ENCODE peak calls at places on chromosomes 16 and 17, in five cellular contexts. G is transverse colon, E is tibial nerve, N is sigmoid colon, K is A549. Y is an unnamed sample.

GRCh38 chr16:27798241-27798640 is 248.3 kb downstream of the KATNIP start:
- DNase-seq in K (no peak), E (no peak), G (no peak), N (no peak), Y (no peak)

GRCh38 chr16:89357460-89357859 is 132.9 kb downstream of the ANKRD11 start:
- DNase-seq in K (no peak), G (no peak), E (no peak), N (no peak), Y (no peak)

GRCh38 chr17:56173958-56174357 is 20.7 kb downstream of the ANKFN1 start:
- DNase-seq in K (no peak), G (no peak), E (no peak), N (no peak), Y (no peak)

GRCh38 chr17:79792371-79792871 is 4.5 kb downstream of the CBX8 start:
- DNase-seq in E (no peak), K (peak), G (no peak), N (no peak), Y (no peak)

GRCh38 chr16:49189286-49189685 is 92.4 kb downstream of the CBLN1 start:
- DNase-seq in G (no peak), K (no peak), E (no peak), N (no peak), Y (no peak)

GRCh38 chr16:79415983-79416641 is 184.4 kb downstream of the MAF start:
- DNase-seq in G (no peak), N (no peak), K (no peak), E (no peak), Y (no peak)

GRCh38 chr16:19130852-19131808 is 17.4 kb downstream of the ITPRIPL2 start:
- DNase-seq in K (no peak), G (no peak), E (no peak), N (peak), Y (no peak)

GRCh38 chr16:6447046-6447445 is 885.6 kb upstream of the RBFOX1 start:
- DNase-seq in N (no peak), E (no peak), K (no peak), G (no peak), Y (no peak)

GRCh38 chr16:10325783-10326543 is 59.9 kb upstream of the ATF7IP2 start:
- DNase-seq in G (no peak), K (no peak), N (no peak), E (no peak), Y (no peak)

GRCh38 chr17:9918804-9919352 is 13.8 kb upstream of the RCVRN start:
- DNase-seq in K (no peak), G (no peak), N (no peak), E (no peak), Y (no peak)

GRCh38 chr17:80195671-80196529 is 24.2 kb downstream of the SGSH start:
- DNase-seq in E (no peak), G (no peak), K (no peak), N (no peak), Y (no peak)

GRCh38 chr16:30535106-30535776 is 583 bp upstream of the ZNF747 start:
- DNase-seq in G (no peak), N (no peak), K (no peak), E (no peak), Y (no peak)

GRCh38 chr16:27353853-27354252 is 40.1 kb downstream of the IL4R start:
- DNase-seq in G (no peak), E (no peak), N (no peak), K (no peak), Y (no peak)

GRCh38 chr17:28811594-28812135 is 30.9 kb downstream of the FAM222B start:
- DNase-seq in N (peak), K (peak), E (no peak), G (peak), Y (no peak)

GRCh38 chr16:10828851-10829331 is 10.3 kb upstream of the TVP23A start:
- DNase-seq in N (peak), G (peak), K (no peak), E (peak), Y (peak)

GRCh38 chr17:72136692-72137550 is 16.1 kb downstream of the SOX9 start:
- DNase-seq in E (no peak), K (peak), N (no peak), G (no peak), Y (no peak)

GRCh38 chr17:57243171-57243622 is 13.1 kb upstream of the MSI2 start:
- DNase-seq in N (peak), K (peak), G (peak), E (peak), Y (peak)

GRCh38 chr17:60223456-60223855 is 73.7 kb downstream of the CA4 start:
- DNase-seq in N (no peak), K (no peak), E (no peak), G (no peak), Y (no peak)

GRCh38 chr17:81241648-81242420 is 2.7 kb downstream of the NDUFAF8 start:
- DNase-seq in N (no peak), K (peak), E (no peak), G (peak), Y (peak)

GRCh38 chr16:59180083-59180476 is 446.0 kb upstream of the GOT2 start:
- DNase-seq in K (peak), N (no peak), G (no peak), E (no peak), Y (no peak)
- TF ChIP-seq EP300 in K (peak), N (no peak), G (no peak), E (no peak), Y (no peak)

GRCh38 chr16:12758031-12758669 is 45.5 kb downstream of the CPPED1 start:
- DNase-seq in E (no peak), K (no peak), N (no peak), G (no peak), Y (no peak)
- TF ChIP-seq EP300 in E (no peak), K (no peak), N (no peak), G (no peak), Y (no peak)

DNA sequence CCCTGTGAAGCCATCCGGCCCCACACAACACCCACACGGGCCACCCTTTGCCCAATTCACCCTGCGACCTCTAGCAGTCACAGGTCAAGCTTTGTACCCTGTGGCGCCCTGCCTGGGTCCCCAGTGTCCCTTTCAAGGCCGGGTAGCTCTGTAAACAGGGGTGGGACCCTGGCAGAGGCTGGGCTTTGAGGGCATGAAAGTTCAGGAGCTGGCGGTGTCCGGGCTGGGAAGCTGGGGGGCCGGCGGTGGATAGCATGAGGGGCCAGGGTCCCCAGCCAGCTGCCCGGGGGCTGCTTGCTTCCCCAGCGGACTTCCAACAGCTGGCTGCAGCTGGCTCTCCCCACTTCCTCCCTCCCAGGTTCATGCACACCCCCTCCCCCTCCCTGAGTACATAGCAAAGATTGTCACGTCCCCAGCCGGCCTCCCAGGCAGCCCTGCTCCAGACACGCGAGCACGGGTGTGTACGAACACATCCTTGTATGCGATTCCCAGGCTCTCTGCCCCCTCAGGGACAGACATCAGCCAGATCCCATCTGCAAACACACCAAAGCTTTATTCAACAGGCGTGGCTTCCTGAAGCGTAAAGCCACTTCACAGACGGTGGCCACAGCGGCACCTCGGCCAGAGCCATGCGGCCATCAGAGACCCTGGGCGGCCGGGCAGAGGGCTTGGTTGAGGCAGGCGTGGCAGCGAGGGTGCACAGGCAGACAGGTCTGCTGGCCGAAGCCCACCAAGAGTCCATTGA is 8.2 kb downstream of the NTHL1 start:
- DNase-seq in E (peak), K (peak), N (peak), G (peak), Y (peak)
- TF ChIP-seq EP300 in E (no peak), K (no peak), N (no peak), G (no peak), Y (no peak)

GRCh38 chr17:40500190-40500589 is 1.2 kb downstream of the TNS4 start:
- DNase-seq in K (no peak), N (no peak), E (no peak), G (no peak), Y (no peak)
- TF ChIP-seq EP300 in K (no peak), N (no peak), E (no peak), G (no peak), Y (no peak)

GRCh38 chr17:40139566-40140058 is 725 bp upstream of the CASC3 start:
- DNase-seq in N (no peak), K (no peak), G (peak), E (no peak), Y (no peak)
- TF ChIP-seq EP300 in N (no peak), K (no peak), G (no peak), E (no peak), Y (no peak)

DNA sequence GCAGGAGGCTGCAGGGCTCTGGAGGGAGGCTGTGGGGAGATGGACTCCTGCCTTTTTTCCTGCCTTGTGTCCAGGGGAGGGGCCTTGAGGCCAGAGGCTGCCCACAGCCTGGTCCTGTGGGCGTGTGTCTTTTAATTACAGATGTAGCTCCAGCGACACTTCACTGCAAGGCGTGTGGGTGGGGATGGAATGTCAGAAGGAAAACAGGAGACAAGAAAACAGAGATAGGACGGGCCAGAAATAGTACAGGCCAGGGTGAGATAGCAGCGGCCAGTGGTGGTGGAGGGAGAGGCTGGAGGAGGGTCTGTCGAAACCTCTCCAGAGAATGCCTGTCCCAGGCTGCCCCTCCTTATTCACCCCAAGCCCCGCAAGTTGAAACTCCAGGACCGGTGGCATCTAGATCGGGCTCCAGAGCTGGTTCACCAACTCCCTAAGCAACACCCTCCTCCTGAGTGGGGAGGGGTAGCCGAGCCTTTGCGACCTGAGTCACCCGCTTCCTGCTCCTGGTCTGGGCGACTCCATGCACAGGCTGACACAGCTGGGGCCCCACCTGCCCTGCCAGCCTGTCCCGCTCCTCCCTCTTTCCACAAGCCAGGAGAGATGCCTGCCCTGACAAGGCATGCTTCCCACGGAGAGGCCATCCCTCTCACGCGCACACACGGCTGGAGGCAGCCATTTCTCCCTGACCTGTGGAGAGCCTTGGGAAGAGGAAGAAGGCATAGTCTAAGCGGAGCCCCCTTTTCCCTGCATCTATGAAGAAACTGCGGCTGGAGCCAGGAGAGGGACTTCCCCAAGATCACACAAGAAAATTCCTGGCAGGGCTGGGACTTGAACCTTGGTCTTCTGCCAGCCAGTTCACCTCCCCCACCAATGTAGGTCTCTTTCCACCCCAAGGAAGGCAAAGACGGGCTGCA is 6.6 kb upstream of the JUP start:
- DNase-seq in K (peak), E (no peak), G (peak), N (no peak), Y (peak)
- TF ChIP-seq EP300 in K (no peak), E (no peak), G (no peak), N (no peak), Y (no peak)

GRCh38 chr16:51542856-51543510 is 391.9 kb upstream of the SALL1 start:
- DNase-seq in K (no peak), E (no peak), G (no peak), N (no peak), Y (no peak)
- TF ChIP-seq EP300 in K (no peak), E (no peak), G (no peak), N (no peak), Y (no peak)

DNA sequence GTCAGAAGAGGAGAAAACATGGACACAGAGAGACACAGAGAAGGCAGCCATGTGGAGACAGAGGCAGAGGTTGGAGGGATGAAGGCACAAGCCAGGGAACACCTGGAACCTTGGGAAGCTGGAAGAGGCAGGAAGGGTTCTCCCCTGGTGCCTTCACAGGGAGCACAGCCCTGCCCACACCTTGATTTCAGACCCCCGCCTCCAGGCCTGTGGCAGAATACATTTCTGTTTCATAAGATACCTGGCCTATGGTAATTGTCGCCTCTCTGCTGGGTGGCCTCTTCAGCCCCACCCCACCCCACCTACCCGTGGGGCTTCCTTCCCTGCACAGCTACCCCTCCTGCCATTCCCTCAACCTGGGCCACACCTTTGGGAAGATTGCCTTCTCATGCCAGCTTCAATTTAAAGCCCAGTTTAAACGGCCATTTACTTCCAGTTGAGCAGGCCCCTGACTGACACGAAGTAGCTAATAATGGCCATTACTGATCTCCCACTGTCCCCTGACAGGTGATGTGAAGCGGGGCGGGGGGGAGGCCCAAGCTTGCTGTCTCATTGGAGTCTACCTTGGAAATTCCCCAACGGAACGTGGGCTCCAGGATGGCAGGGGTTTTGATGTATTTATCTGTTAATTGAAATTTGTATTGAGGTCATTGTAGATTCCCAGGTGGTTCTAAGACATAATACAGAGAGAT is 291.7 kb upstream of the FOXF1 start:
- DNase-seq in G (no peak), N (peak), E (no peak), K (no peak), Y (no peak)
- TF ChIP-seq EP300 in G (no peak), N (no peak), E (no peak), K (no peak), Y (no peak)

GRCh38 chr17:75981019-75981615 is 2.1 kb downstream of the TEN1 start:
- DNase-seq in G (no peak), E (no peak), N (no peak), K (no peak), Y (no peak)

GRCh38 chr17:75980188-75981018 is 1.4 kb downstream of the TEN1 start:
- DNase-seq in G (no peak), N (peak), K (no peak), E (no peak), Y (no peak)

GRCh38 chr17:75976175-75976848 is 2.7 kb downstream of the ACOX1 start:
- DNase-seq in E (no peak), G (no peak), N (no peak), K (no peak), Y (no peak)

GRCh38 chr17:75979705-75980187 is 706 bp downstream of the TEN1 start:
- DNase-seq in K (no peak), N (no peak), E (no peak), G (no peak), Y (no peak)

GRCh38 chr17:75978938-75979704 is at the start of the genes ACOX1 and TEN1:
- DNase-seq in N (peak), K (peak), E (peak), G (peak), Y (peak)
- TF ChIP-seq EP300 in N (no peak), K (no peak), E (peak), G (no peak), Y (no peak)

DNA sequence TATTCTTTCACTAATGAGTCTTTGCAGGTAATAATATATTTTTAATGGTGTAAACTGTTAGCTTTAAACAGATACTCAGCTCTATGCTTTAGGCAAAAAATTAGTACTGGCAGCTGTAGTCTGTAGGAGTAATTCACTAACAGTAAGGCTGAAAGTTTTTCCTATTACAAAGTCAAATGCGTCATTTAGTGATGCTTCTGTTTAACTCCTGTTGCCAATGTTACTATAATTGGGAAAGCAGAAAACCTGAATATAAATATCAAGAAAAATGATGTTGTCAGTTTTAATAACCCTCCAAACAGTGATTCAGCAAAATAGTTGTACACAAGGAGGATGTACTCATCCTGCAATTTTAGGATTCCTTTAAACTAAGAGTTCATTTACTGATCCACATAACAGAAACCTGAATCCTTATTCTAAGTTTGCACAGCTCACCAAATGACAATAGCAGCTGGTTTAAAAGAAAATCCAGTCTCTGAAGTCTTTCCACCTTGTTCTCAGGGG is 4.3 kb downstream of the CDR2 start:
- DNase-seq in N (no peak), E (no peak), K (no peak), G (no peak), Y (no peak)
- TF ChIP-seq EP300 in N (peak), E (no peak), K (no peak), G (peak), Y (no peak)

Y was measured in stomach.